ENCODE peak calls at places on chromosome 4, in five cellular contexts. Q is B cell, F is IMR-90, N is substantia nigra, B is DMS153. Z is an unnamed sample.

GRCh38 chr4:154738426-154738825 is 5.4 kb upstream of the LRAT start:
- DNase-seq in Q (no peak), F (no peak), N (no peak), B (no peak), Z (no peak)

GRCh38 chr4:184848510-184848909 is 22.7 kb upstream of the ACSL1 start:
- DNase-seq in Q (no peak), F (no peak), N (no peak), B (no peak), Z (no peak)

GRCh38 chr4:146490106-146490505 is 31.6 kb downstream of the SLC10A7 start:
- DNase-seq in Q (no peak), F (no peak), N (no peak), B (no peak), Z (no peak)

GRCh38 chr4:90393215-90393614 is 266.0 kb downstream of the CCSER1 start:
- DNase-seq in Q (no peak), F (no peak), N (no peak), B (no peak), Z (no peak)

GRCh38 chr4:119041951-119042560 is 93.6 kb upstream of the MYOZ2 start:
- DNase-seq in Q (peak; percentile 68), F (peak; percentile 83), N (no peak), B (peak; percentile 60), Z (peak; percentile 38)

GRCh38 chr4:15868065-15868464 is 70.5 kb downstream of the FGFBP1 start:
- DNase-seq in Q (no peak), F (no peak), N (no peak), B (no peak), Z (no peak)

GRCh38 chr4:140715121-140715520 is 41.1 kb downstream of the TBC1D9 start:
- DNase-seq in Q (no peak), F (no peak), N (no peak), B (no peak), Z (no peak)

GRCh38 chr4:73752424-73752823 is 12.1 kb downstream of the CXCL8 start:
- DNase-seq in Q (no peak), F (no peak), N (no peak), B (no peak), Z (no peak)

GRCh38 chr4:40546506-40546905 is 83.2 kb downstream of the RBM47 start:
- DNase-seq in Q (no peak), F (no peak), N (no peak), B (no peak), Z (no peak)

GRCh38 chr4:169485084-169485483 is 127.3 kb downstream of the NEK1 start:
- DNase-seq in Q (no peak), F (peak; percentile 63), N (no peak), B (no peak), Z (no peak)

GRCh38 chr4:3420606-3420955 is 21.2 kb upstream of the HGFAC start:
- DNase-seq in Q (no peak), F (no peak), N (no peak), B (no peak), Z (no peak)

GRCh38 chr4:985123-985830 is 1.6 kb upstream of the IDUA start:
- DNase-seq in Q (peak; percentile 60), F (no peak), N (no peak), B (no peak), Z (no peak)

GRCh38 chr4:172830295-172830764 is 338.3 kb upstream of the GALNT7 start:
- DNase-seq in Q (no peak), F (peak; percentile 21), N (no peak), B (no peak), Z (no peak)

GRCh38 chr4:15929555-15929954 is 9.0 kb downstream of the FGFBP1 start:
- DNase-seq in Q (no peak), F (no peak), N (no peak), B (no peak), Z (no peak)

GRCh38 chr4:147287588-147287890 is 193.4 kb upstream of the EDNRA start:
- DNase-seq in Q (no peak), F (no peak), N (no peak), B (no peak), Z (no peak)

GRCh38 chr4:54400802-54401201 is 171.7 kb downstream of the PDGFRA start:
- DNase-seq in Q (no peak), F (peak; percentile 80), N (no peak), B (no peak), Z (no peak)